ENCODE peak calls at places on chromosomes 11 and 22, in ten cellular contexts. J, S, C, T, L, Q, G, N, H and W are unnamed samples.

GRCh38 chr11:118275184-118275583 is 11.1 kb upstream of the MPZL2 start:
- DNase-seq in L (no peak), G (no peak), C (no peak), H (no peak), Q (no peak), S (no peak), N (no peak), T (no peak), J (peak; percentile 97), W (no peak)

GRCh38 chr11:64268687-64269379 is 15.6 kb downstream of the BAD start:
- DNase-seq in S (no peak), N (peak; percentile 63), H (no peak), T (no peak), L (peak; percentile 11), Q (no peak), C (peak; percentile 34), G (peak; percentile 85), J (peak; percentile 90), W (peak; percentile 69)

GRCh38 chr11:124725719-124726105 is 14.0 kb upstream of the NRGN start:
- DNase-seq in T (peak; percentile 14), J (peak; percentile 61), G (no peak), N (no peak), C (no peak), H (no peak), L (no peak), S (no peak), Q (no peak), W (no peak)

GRCh38 chr11:119065369-119065768 is 2.2 kb upstream of the VPS11 start:
- DNase-seq in C (peak; percentile 17), N (peak; percentile 39), Q (no peak), L (no peak), S (no peak), T (no peak), J (peak; percentile 50), G (no peak), H (no peak), W (peak; percentile 55)

GRCh38 chr22:31496735-31497146 is 405 bp downstream of the SFI1 start:
- DNase-seq in T (no peak), N (no peak), C (peak; percentile 39), Q (no peak), J (peak; percentile 32), L (no peak), G (peak; percentile 33), S (no peak), H (peak; percentile 2), W (peak; percentile 78)

GRCh38 chr11:64124147-64124546 is 41.8 kb downstream of the MACROD1 start:
- DNase-seq in G (no peak), Q (no peak), N (no peak), H (no peak), J (peak; percentile 92), T (no peak), L (no peak), C (no peak), S (no peak), W (no peak)

GRCh38 chr22:44520695-44521094 is 22.7 kb upstream of the RTL6 start:
- DNase-seq in Q (no peak), H (no peak), T (no peak), N (no peak), G (no peak), J (peak; percentile 26), S (no peak), L (no peak), C (no peak), W (no peak)

GRCh38 chr11:2436013-2436520 is 8.2 kb downstream of the TRPM5 start:
- DNase-seq in L (no peak), Q (no peak), C (no peak), H (no peak), G (no peak), N (no peak), T (no peak), J (no peak), S (no peak), W (no peak)

GRCh38 chr11:34051349-34052035 is at the start of gene CAPRIN1:
- DNase-seq in J (peak; percentile 88), T (peak; percentile 49), N (peak; percentile 96), C (peak; percentile 77), S (peak; percentile 67), H (peak; percentile 66), Q (peak; percentile 63), G (peak; percentile 87), L (peak; percentile 66), W (peak; percentile 98)

GRCh38 chr11:117143390-117143789 is 697 bp upstream of the PAFAH1B2 start:
- DNase-seq in Q (no peak), J (peak; percentile 55), T (no peak), N (peak; percentile 81), L (no peak), H (no peak), S (no peak), C (no peak), G (peak; percentile 34), W (peak; percentile 79)

GRCh38 chr22:19831016-19831415 is 23.7 kb downstream of the GNB1L start:
- DNase-seq in Q (no peak), J (no peak), G (no peak), L (no peak), C (no peak), S (no peak), H (no peak), N (no peak), T (no peak), W (no peak)

GRCh38 chr11:117145393-117145761 is 1.3 kb downstream of the PAFAH1B2 start:
- DNase-seq in J (peak; percentile 59), H (no peak), S (no peak), C (no peak), T (no peak), N (peak; percentile 57), G (no peak), Q (no peak), L (no peak), W (peak; percentile 64)

GRCh38 chr22:49961601-49962011 is 1.0 kb downstream of the PIM3 start:
- DNase-seq in L (no peak), G (no peak), T (no peak), S (no peak), C (no peak), J (no peak), Q (no peak), H (no peak), N (no peak), W (peak; percentile 70)

GRCh38 chr11:48104562-48104924 is 112.1 kb upstream of the OR4B1 start:
- DNase-seq in S (no peak), L (no peak), J (no peak), Q (no peak), N (no peak), H (no peak), T (no peak), C (no peak), G (no peak), W (no peak)

GRCh38 chr22:49046546-49047305 is 780.9 kb downstream of the BRD1 start:
- DNase-seq in J (peak; percentile 5), C (no peak), L (no peak), T (no peak), S (no peak), G (no peak), N (peak; percentile 12), Q (no peak), H (no peak), W (peak; percentile 84)

GRCh38 chr11:6979365-6979764 is 40.8 kb downstream of the ZNF214 start:
- DNase-seq in H (no peak), T (no peak), C (no peak), L (no peak), S (no peak), J (no peak), G (no peak), Q (no peak), N (no peak), W (no peak)

GRCh38 chr11:45647786-45648185 is 17.6 kb downstream of the CHST1 start:
- DNase-seq in L (no peak), T (no peak), S (no peak), G (no peak), H (no peak), J (no peak), N (no peak), C (no peak), Q (no peak), W (peak; percentile 32)

GRCh38 chr11:69442012-69442806 is 39.3 kb upstream of the LINC01488 start:
- DNase-seq in H (no peak), T (no peak), S (no peak), G (no peak), C (no peak), J (peak; percentile 53), L (no peak), N (no peak), Q (no peak), W (no peak)